ENCODE peak calls at places on chromosomes 13 and 19, in nine cellular contexts. L is heart left ventricle; X is left ventricle myocardium inferior; Y is mesenchymal stem cell; O is brain microvascular endothelial cell; J is GM12878; S is MG63; R is keratinocyte; B is CD8-positive, alpha-beta T cell. K is an unnamed sample.

GRCh38 chr19:15291089-15291488 is 41.2 kb downstream of the BRD4 start:
- DNase-seq in L (no peak), X (no peak), Y (peak; percentile 67), O (peak; percentile 45), J (no peak), S (no peak), R (no peak), B (no peak), K (no peak)

GRCh38 chr13:59442946-59443345 is 720.8 kb downstream of the DIAPH3 start:
- DNase-seq in L (no peak), X (no peak), Y (no peak), O (no peak), J (no peak), S (no peak), R (no peak), B (no peak), K (no peak)

GRCh38 chr19:1672038-1672768 is 19.8 kb upstream of the TCF3 start:
- DNase-seq in L (no peak), X (no peak), Y (peak; percentile 29), O (no peak), J (no peak), S (peak; percentile 28), R (no peak), B (peak; percentile 78), K (no peak)

GRCh38 chr19:10812902-10813404 is 23.1 kb downstream of the TMED1 start:
- DNase-seq in L (peak; percentile 45), X (no peak), Y (peak; percentile 96), O (peak; percentile 93), J (no peak), S (peak; percentile 95), R (no peak), B (no peak), K (peak; percentile 83)

GRCh38 chr13:100658363-100658762 is 16.2 kb downstream of the TMTC4 start:
- DNase-seq in L (no peak), X (no peak), Y (no peak), O (no peak), J (no peak), S (no peak), R (no peak), B (peak; percentile 47), K (no peak)

GRCh38 chr13:53100394-53101063 is 71.9 kb downstream of the OLFM4 start:
- DNase-seq in L (no peak), X (no peak), Y (no peak), O (no peak), J (no peak), S (no peak), R (no peak), B (no peak), K (no peak)

GRCh38 chr13:110976785-110977184 is 61.9 kb upstream of the ANKRD10 start:
- DNase-seq in L (no peak), X (no peak), Y (no peak), O (no peak), J (no peak), S (no peak), R (no peak), B (no peak), K (no peak)

GRCh38 chr13:26300140-26300539 is 46.2 kb downstream of the CDK8 start:
- DNase-seq in L (no peak), X (no peak), Y (peak; percentile 66), O (peak; percentile 91), J (no peak), S (peak; percentile 74), R (no peak), B (no peak), K (no peak)

GRCh38 chr13:94345374-94346195 is 133.9 kb downstream of the DCT start:
- DNase-seq in L (no peak), X (no peak), Y (peak; percentile 32), O (no peak), J (no peak), S (no peak), R (no peak), B (no peak), K (no peak)

GRCh38 chr13:66237411-66238062 is 992.6 kb downstream of the PCDH9 start:
- DNase-seq in L (no peak), X (no peak), Y (no peak), O (no peak), J (no peak), S (no peak), R (no peak), B (no peak), K (no peak)

GRCh38 chr13:50729177-50729576 is 114.3 kb downstream of the DLEU7 start:
- DNase-seq in L (no peak), X (no peak), Y (no peak), O (no peak), J (no peak), S (no peak), R (no peak), B (no peak), K (no peak)

GRCh38 chr13:37510441-37510840 is 88.1 kb downstream of the POSTN start:
- DNase-seq in L (no peak), X (no peak), Y (no peak), O (no peak), J (no peak), S (no peak), R (no peak), B (no peak), K (no peak)

GRCh38 chr19:13983213-13983889 is 22.8 kb downstream of the RFX1 start:
- DNase-seq in L (no peak), X (no peak), Y (no peak), O (no peak), J (no peak), S (no peak), R (no peak), B (peak; percentile 79), K (no peak)

GRCh38 chr13:61146571-61146970 is 269.1 kb downstream of the PCDH20 start:
- DNase-seq in L (no peak), X (no peak), Y (no peak), O (no peak), J (no peak), S (no peak), R (no peak), B (no peak), K (no peak)

GRCh38 chr19:46367434-46367833 is 20.5 kb downstream of the PPP5C start:
- DNase-seq in L (no peak), X (no peak), Y (no peak), O (no peak), J (no peak), S (no peak), R (no peak), B (no peak), K (peak; percentile 22)

DNA sequence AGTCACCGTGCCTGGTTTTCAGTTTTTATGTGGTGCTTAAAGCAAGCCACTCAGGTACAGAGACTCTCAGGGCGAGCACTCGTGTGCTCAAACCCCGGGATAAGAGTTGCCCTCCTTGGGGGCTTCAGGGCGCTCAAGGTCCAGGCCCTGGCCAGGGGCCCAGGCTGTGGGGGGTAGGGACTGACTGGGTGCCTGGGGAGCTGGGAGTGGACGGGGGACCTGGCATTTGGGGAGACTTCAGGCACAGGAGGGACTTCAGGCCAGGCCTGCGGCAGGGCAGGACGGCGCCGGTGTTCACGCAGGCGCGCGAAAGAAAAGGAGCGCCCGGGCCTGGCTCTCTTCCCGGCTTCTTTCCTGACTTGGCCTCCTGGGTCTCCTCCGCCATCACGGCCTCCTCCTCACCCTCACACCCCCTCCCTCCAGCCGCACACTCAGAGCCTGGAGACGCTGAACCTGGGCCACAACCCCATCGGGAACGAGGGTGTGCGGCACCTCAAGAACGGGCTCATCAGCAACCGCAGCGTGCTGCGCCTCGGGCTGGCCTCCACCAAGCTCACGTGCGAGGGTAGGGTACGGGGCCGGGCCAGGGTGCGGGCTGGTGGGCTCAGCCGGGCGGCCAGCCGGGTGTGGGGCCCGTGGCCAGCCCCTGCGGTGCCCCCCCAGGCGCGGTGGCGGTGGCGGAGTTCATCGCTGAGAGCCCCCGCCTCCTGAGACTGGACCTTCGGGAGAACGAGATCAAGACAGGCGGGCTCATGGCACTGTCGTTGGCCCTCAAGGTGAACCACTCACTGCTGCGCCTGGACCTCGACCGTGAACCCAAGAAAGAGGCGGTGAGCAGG is 16.1 kb downstream of the NKPD1 start:
- DNase-seq in L (no peak), X (no peak), Y (no peak), O (no peak), J (no peak), S (no peak), R (no peak), B (no peak), K (no peak)
- H3K36me3 ChIP-seq in L (peaks cover 61% of the 10 kb centered on the region), X (peaks cover 64% of the 10 kb centered on the region), Y (peaks cover 52% of the 10 kb centered on the region), O (peaks cover 19% of the 10 kb centered on the region), J (peaks cover 32% of the 10 kb centered on the region), S (peaks cover 27% of the 10 kb centered on the region), R (peaks cover 9% of the 10 kb centered on the region), B (no peaks in the 10 kb centered on the region), K (peaks cover 40% of the 10 kb centered on the region)

DNA sequence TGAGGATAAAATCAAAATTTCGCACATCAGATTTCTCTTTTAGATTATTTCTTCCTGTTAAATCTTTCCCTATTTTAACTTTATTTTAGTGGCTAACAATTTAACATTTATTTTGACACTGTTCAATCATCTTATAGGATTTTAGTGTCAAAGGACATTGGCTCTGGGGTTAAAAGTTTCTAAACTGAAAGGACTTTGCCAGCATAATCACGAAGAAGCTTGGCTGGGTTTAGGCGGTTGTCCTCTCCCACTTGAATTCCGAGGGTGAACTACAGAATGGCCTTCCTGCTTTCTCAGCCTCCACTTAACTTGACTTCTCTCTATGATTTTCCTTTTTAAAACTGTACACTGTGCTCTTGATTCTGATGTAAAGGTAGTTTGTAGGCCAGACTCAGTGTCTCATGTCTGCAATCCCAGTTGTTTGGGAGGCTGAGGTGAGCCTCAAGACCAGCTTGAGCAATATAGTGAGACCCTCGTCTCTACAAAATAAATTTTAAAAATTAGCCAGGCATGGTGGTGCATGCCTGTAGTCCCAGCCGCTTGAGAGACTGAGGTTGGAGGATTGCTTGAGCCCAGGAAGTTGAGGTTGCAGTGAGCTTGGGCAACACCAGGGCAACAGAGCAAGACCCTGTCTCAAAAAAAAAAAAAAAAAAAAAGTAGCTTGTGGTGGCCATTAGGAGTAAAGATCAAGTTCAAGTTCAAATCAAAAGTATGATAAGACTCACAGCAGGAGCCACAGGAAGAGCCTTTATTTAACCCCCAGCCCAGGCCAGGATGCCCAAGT is 54.8 kb upstream of the KATNAL1 start:
- DNase-seq in L (no peak), X (no peak), Y (no peak), O (no peak), J (no peak), S (no peak), R (no peak), B (no peak), K (no peak)
- H3K36me3 ChIP-seq in L (no peaks in the 10 kb centered on the region), X (no peaks in the 10 kb centered on the region), Y (no peaks in the 10 kb centered on the region), O (no peaks in the 10 kb centered on the region), J (no peaks in the 10 kb centered on the region), S (no peaks in the 10 kb centered on the region), R (no peaks in the 10 kb centered on the region), B (no peaks in the 10 kb centered on the region), K (no peaks in the 10 kb centered on the region)

DNA sequence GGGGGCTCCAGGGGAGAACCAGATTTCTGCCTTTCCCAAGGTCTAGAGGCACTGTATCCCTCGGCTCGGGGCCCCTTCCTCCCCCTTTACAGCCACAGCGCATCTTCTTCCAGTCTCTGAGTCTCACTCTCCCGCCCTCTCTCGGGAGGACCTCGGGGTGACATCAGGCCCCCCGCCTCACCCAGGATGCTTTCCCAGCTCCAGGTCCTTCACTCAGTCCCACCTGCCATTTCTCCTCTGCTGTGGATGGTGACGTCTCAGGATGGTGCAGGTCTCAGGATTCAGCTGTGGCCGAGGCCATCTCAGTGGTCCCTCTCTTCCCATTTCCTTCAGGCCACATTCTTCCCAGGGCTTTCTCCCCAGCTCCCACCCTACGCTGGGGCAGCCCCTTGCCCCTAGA is 13.6 kb upstream of the KDM4B start:
- DNase-seq in L (no peak), X (no peak), Y (no peak), O (no peak), J (no peak), S (no peak), R (no peak), B (no peak), K (no peak)
- H3K36me3 ChIP-seq in L (no peaks in the 10 kb centered on the region), X (no peaks in the 10 kb centered on the region), Y (peaks cover 52% of the 10 kb centered on the region), O (peaks cover 38% of the 10 kb centered on the region), J (peaks cover 40% of the 10 kb centered on the region), S (peaks cover 15% of the 10 kb centered on the region), R (peaks cover 12% of the 10 kb centered on the region), B (no peaks in the 10 kb centered on the region), K (no peaks in the 10 kb centered on the region)

GRCh38 chr19:8311461-8312260 is 3.5 kb upstream of the CD320 start:
- DNase-seq in L (peak; percentile 70), X (peak; percentile 47), Y (no peak), O (no peak), J (no peak), S (no peak), R (no peak), B (no peak), K (peak; percentile 63)
- H3K36me3 ChIP-seq in L (peaks cover 72% of the 10 kb centered on the region), X (peaks cover 47% of the 10 kb centered on the region), Y (peaks cover 67% of the 10 kb centered on the region), O (peaks cover 32% of the 10 kb centered on the region), J (peaks cover 9% of the 10 kb centered on the region), S (peaks cover 88% of the 10 kb centered on the region), R (peaks cover 31% of the 10 kb centered on the region), B (peaks cover 26% of the 10 kb centered on the region), K (peaks cover 46% of the 10 kb centered on the region)

K was measured in sigmoid colon.